ENCODE peak calls at places on chromosomes 5 and 9, in six cellular contexts. U, X, J, R, H and A are unnamed samples. For H3K9me3, the result is how much of the 10 kb centered on the place peaks cover.

GRCh38 chr5:79225441-79225840 is 10.5 kb upstream of the JMY start:
- DNase-seq in X (no peak), J (no peak), R (no peak), H (no peak), U (no peak), A (no peak)

GRCh38 chr9:129868571-129869486 is 33.6 kb downstream of the USP20 start:
- DNase-seq in U (no peak), H (peak), R (no peak), J (peak), X (no peak), A (peak)

GRCh38 chr5:106258591-106259125 is 1412.1 kb downstream of the EFNA5 start:
- DNase-seq in U (no peak), R (no peak), J (no peak), H (no peak), X (no peak), A (no peak)

GRCh38 chr9:129752915-129753724 is at the start of gene PTGES:
- DNase-seq in J (peak), X (peak), R (peak), U (peak), H (peak), A (peak)

GRCh38 chr5:170095687-170096086 is 10.0 kb upstream of the FOXI1 start:
- DNase-seq in J (no peak), X (no peak), H (no peak), U (no peak), R (no peak), A (no peak)

GRCh38 chr5:57207681-57208080 is 33.8 kb downstream of the GPBP1 start:
- DNase-seq in U (no peak), X (no peak), J (no peak), H (no peak), R (no peak), A (no peak)

GRCh38 chr9:133615897-133616188 is 6.7 kb upstream of the FAM163B start:
- DNase-seq in R (no peak), H (no peak), X (no peak), J (no peak), U (no peak), A (no peak)

GRCh38 chr5:40879163-40879942 is 29.9 kb upstream of the C7 start:
- DNase-seq in H (no peak), U (no peak), J (no peak), X (peak), R (no peak), A (no peak)

GRCh38 chr5:115262066-115262404 is 642 bp downstream of the PGGT1B start:
- DNase-seq in X (peak), U (no peak), J (peak), H (no peak), R (no peak), A (no peak)

GRCh38 chr5:128535225-128535624 is 2.8 kb downstream of the FBN2 start:
- DNase-seq in R (no peak), X (no peak), H (no peak), U (no peak), J (no peak), A (no peak)
- H3K4me3 ChIP-seq in R (no peak), X (no peak), H (no peak), U (no peak), J (no peak), A (no peak)

GRCh38 chr5:66617991-66618768 is 22.0 kb downstream of the MAST4 start:
- DNase-seq in J (no peak), X (no peak), R (no peak), H (no peak), U (no peak), A (no peak)
- H3K9me3 ChIP-seq in J (under half), X (under half), R (under half), H (under half), U (under half), A (under half)

GRCh38 chr5:776862-777711 is 7.4 kb downstream of the ZDHHC11B start:
- DNase-seq in R (no peak), J (peak), U (no peak), H (no peak), X (peak), A (peak)
- H3K4me3 ChIP-seq in R (no peak), J (no peak), U (no peak), H (no peak), X (peak), A (no peak)

GRCh38 chr9:122420315-122420714 is 49.5 kb downstream of the PTGS1 start:
- DNase-seq in J (no peak), X (no peak), U (no peak), R (no peak), H (no peak), A (no peak)
- H3K9me3 ChIP-seq in J (under half), X (under half), U (under half), R (under half), H (under half), A (under half)

GRCh38 chr5:88049737-88050136 is 218.9 kb downstream of the TMEM161B start:
- DNase-seq in U (no peak), H (no peak), R (no peak), J (no peak), X (no peak), A (no peak)
- H3K4me3 ChIP-seq in U (no peak), H (no peak), R (no peak), J (no peak), X (no peak), A (no peak)